ENCODE peak calls at places on chromosomes 7 and 10, in eight cellular contexts. X is CD4-positive, alpha-beta T cell; G is Peyer's patch; F is activated CD4-positive, alpha-beta T cell treated with anti-CD3 and anti-CD28 coated beads, Interleukin-2, amount 50 U/mL, for 1 hour; B is T-helper 17 cell; D is H4; Z is psoas muscle; N is CD4-positive, CD25-positive, alpha-beta regulatory T cell. W is an unnamed sample.

GRCh38 chr10:84352251-84352842 is 24.0 kb downstream of the CCSER2 start:
- DNase-seq in Z (no peak), G (peak), N (peak), X (peak), D (peak), F (peak), B (peak), W (peak)

GRCh38 chr7:112084506-112084905 is 121.7 kb downstream of the DOCK4 start:
- DNase-seq in N (no peak), X (no peak), D (peak), B (no peak), F (no peak), Z (no peak), G (no peak), W (no peak)

GRCh38 chr7:73966062-73966940 is 61.7 kb upstream of the ELN start:
- DNase-seq in G (no peak), F (no peak), B (no peak), Z (no peak), X (no peak), D (no peak), N (no peak), W (no peak)

GRCh38 chr7:22269057-22269456 is 87.9 kb downstream of the RAPGEF5 start:
- DNase-seq in X (no peak), F (no peak), Z (no peak), D (no peak), N (no peak), B (no peak), G (no peak), W (no peak)

GRCh38 chr7:152054377-152055230 is 29.1 kb downstream of the GALNT11 start:
- DNase-seq in N (no peak), X (no peak), Z (peak), G (no peak), B (no peak), F (no peak), D (no peak), W (peak)

GRCh38 chr7:86846494-86847190 is 202.9 kb downstream of the GRM3 start:
- DNase-seq in Z (no peak), N (no peak), G (peak), B (no peak), F (no peak), X (no peak), D (no peak), W (peak)

GRCh38 chr7:142776206-142776844 is 5.6 kb downstream of the PRSS2 start:
- DNase-seq in Z (no peak), G (no peak), F (no peak), N (no peak), D (peak), B (no peak), X (no peak), W (no peak)

GRCh38 chr7:156056548-156056947 is 244.3 kb upstream of the SHH start:
- DNase-seq in D (no peak), Z (no peak), X (no peak), B (no peak), F (no peak), G (peak), N (no peak), W (no peak)

GRCh38 chr10:77431209-77431611 is 206.4 kb downstream of the KCNMA1 start:
- DNase-seq in G (no peak), B (no peak), D (no peak), X (no peak), N (no peak), F (no peak), Z (no peak), W (peak)

GRCh38 chr10:15419279-15419874 is 48.3 kb upstream of the FAM171A1 start:
- DNase-seq in G (peak), D (peak), X (no peak), N (peak), F (peak), Z (no peak), B (no peak), W (peak)